ENCODE peak calls at places on chromosome 3, in seven cellular contexts. Y is prostate gland, J is GM13976, N is brain microvascular endothelial cell, V is type B pancreatic cell, K is glutamatergic neuron, F is B cell. U is an unnamed sample.

GRCh38 chr3:16896820-16897219 is 12.1 kb downstream of the PLCL2 start:
- DNase-seq in Y (no peak), J (no peak), N (no peak), V (no peak), K (no peak), F (no peak), U (no peak)

GRCh38 chr3:33426068-33426467 is 14.1 kb downstream of the UBP1 start:
- DNase-seq in Y (no peak), J (no peak), N (no peak), V (no peak), K (no peak), F (no peak), U (no peak)

GRCh38 chr3:37107846-37108245 is 66.5 kb downstream of the LRRFIP2 start:
- DNase-seq in Y (no peak), J (no peak), N (no peak), V (no peak), K (no peak), F (no peak), U (no peak)

GRCh38 chr3:16311960-16312451 is 47.0 kb downstream of the OXNAD1 start:
- DNase-seq in Y (no peak), J (no peak), N (no peak), V (no peak), K (no peak), F (peak), U (no peak)

GRCh38 chr3:55173504-55173903 is 245.6 kb upstream of the LRTM1 start:
- DNase-seq in Y (no peak), J (no peak), N (no peak), V (no peak), K (no peak), F (no peak), U (no peak)

GRCh38 chr3:171890398-171890797 is 47.2 kb downstream of the TMEM212 start:
- DNase-seq in Y (no peak), J (no peak), N (no peak), V (no peak), K (no peak), F (no peak), U (no peak)

GRCh38 chr3:105495021-105495420 is 128.3 kb downstream of the ALCAM start:
- DNase-seq in Y (no peak), J (no peak), N (peak), V (no peak), K (no peak), F (no peak), U (no peak)

GRCh38 chr3:98977520-98977919 is 76.0 kb upstream of the DCBLD2 start:
- DNase-seq in Y (no peak), J (peak), N (peak), V (no peak), K (no peak), F (no peak), U (no peak)

GRCh38 chr3:138113309-138113708 is 2.1 kb downstream of the DZIP1L start:
- DNase-seq in Y (no peak), J (no peak), N (no peak), V (no peak), K (no peak), F (no peak), U (no peak)

GRCh38 chr3:98504534-98504933 is 7.1 kb downstream of the OR5K2 start:
- DNase-seq in Y (no peak), J (no peak), N (no peak), V (no peak), K (no peak), F (no peak), U (no peak)

GRCh38 chr3:72696815-72697214 is 151.4 kb downstream of the SHQ1 start:
- DNase-seq in Y (no peak), J (no peak), N (no peak), V (no peak), K (no peak), F (no peak), U (no peak)

GRCh38 chr3:189355481-189356201 is 183.9 kb downstream of the TPRG1 start:
- DNase-seq in Y (peak), J (no peak), N (peak), V (no peak), K (no peak), F (no peak), U (no peak)

GRCh38 chr3:15877813-15878212 is 80.0 kb upstream of the ANKRD28 start:
- DNase-seq in Y (no peak), J (no peak), N (no peak), V (no peak), K (no peak), F (no peak), U (no peak)

GRCh38 chr3:41507336-41508062 is 308.2 kb downstream of the CTNNB1 start:
- DNase-seq in Y (no peak), J (no peak), N (peak), V (no peak), K (no peak), F (no peak), U (no peak)

GRCh38 chr3:164486150-164486549 is 592.1 kb downstream of the SI start:
- DNase-seq in Y (no peak), J (no peak), N (no peak), V (no peak), K (no peak), F (no peak), U (no peak)

GRCh38 chr3:24300949-24301348 is 193.7 kb downstream of the THRB start:
- DNase-seq in Y (no peak), J (no peak), N (no peak), V (no peak), K (no peak), F (no peak), U (no peak)

GRCh38 chr3:168121175-168121853 is 25.6 kb upstream of the GOLIM4 start:
- DNase-seq in Y (peak), J (no peak), N (no peak), V (no peak), K (no peak), F (no peak), U (no peak)

DNA sequence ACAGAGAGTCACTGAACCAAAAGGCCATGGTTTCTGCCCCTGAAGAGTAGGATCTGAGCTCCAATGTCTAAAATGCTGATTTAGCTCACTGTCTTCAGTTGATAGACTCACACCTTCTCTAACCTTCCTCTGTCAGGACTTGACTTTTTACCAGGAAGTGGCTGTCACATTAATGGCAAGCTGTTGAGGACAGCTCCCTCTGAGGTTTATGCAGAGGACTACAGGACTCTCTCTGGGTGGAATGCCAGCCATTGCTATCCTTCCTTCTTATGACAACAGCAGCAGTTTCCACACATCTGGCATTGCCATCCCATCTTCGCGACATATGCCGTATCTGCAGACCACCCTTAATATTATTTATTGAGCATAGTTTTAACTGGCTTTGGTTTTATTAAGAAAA is 103.8 kb upstream of the PRICKLE2 start:
- DNase-seq in Y (no peak), J (no peak), N (no peak), V (no peak), K (no peak), F (no peak), U (no peak)
- TF ChIP-seq CTCF in Y (no peak), J (no peak), N (peak), V (peak), K (no peak), F (no peak), U (no peak)

GRCh38 chr3:47379488-47379899 is 1.3 kb upstream of the PTPN23 start:
- DNase-seq in Y (no peak), J (no peak), N (no peak), V (no peak), K (no peak), F (no peak), U (no peak)

GRCh38 chr3:47378869-47379268 is 2.0 kb upstream of the PTPN23 start:
- DNase-seq in Y (no peak), J (no peak), N (no peak), V (no peak), K (no peak), F (no peak), U (no peak)

GRCh38 chr3:47374587-47374986 is 6.2 kb upstream of the PTPN23 start:
- DNase-seq in Y (no peak), J (no peak), N (no peak), V (no peak), K (no peak), F (no peak), U (no peak)

GRCh38 chr3:47377186-47377585 is 3.6 kb upstream of the PTPN23 start:
- DNase-seq in Y (no peak), J (no peak), N (no peak), V (no peak), K (no peak), F (no peak), U (no peak)

DNA sequence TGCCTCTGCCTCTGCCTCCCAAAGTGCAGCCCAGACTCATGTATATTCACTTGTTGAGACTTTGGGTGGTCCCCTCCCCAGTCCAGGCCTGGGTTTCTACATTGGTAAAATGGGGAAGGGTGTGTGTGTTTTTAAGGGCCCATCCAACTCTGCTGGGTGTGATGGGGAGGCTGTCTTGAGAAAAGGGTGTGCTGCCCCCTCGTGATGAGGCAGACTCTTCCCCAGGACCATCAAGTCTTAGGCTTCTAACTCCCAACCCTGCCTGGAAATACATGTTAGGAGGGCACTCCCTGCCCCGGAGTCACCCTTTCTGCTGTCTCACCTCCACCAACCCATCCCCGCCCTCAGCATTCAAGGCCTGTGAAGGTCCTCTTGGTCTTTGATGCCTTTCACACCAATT is 4.4 kb upstream of the PTPN23 start:
- DNase-seq in Y (no peak), J (no peak), N (no peak), V (no peak), K (no peak), F (no peak), U (no peak)
- TF ChIP-seq CTCF in Y (no peak), J (no peak), N (no peak), V (no peak), K (no peak), F (no peak), U (no peak)

GRCh38 chr3:122682016-122682374 is 1.4 kb downstream of the PARP14 start:
- DNase-seq in Y (no peak), J (no peak), N (no peak), V (no peak), K (no peak), F (no peak), U (no peak)

GRCh38 chr3:122679467-122680291 is 960 bp upstream of the PARP14 start:
- DNase-seq in Y (no peak), J (peak), N (no peak), V (no peak), K (no peak), F (no peak), U (no peak)

GRCh38 chr3:122681294-122682015 is 816 bp downstream of the PARP14 start:
- DNase-seq in Y (no peak), J (peak), N (no peak), V (no peak), K (no peak), F (no peak), U (no peak)

GRCh38 chr3:122679085-122679466 is 1.6 kb upstream of the PARP14 start:
- DNase-seq in Y (peak), J (peak), N (peak), V (no peak), K (peak), F (peak), U (peak)

GRCh38 chr3:122680381-122681293 is at the start of gene PARP14:
- DNase-seq in Y (peak), J (peak), N (peak), V (no peak), K (no peak), F (peak), U (peak)
- TF ChIP-seq CTCF in Y (peak), J (no peak), N (peak), V (peak), K (no peak), F (no peak), U (peak)

GRCh38 chr3:149770246-149770645 is 18.0 kb upstream of the COMMD2 start:
- DNase-seq in Y (no peak), J (no peak), N (no peak), V (no peak), K (no peak), F (no peak), U (no peak)
- TF ChIP-seq CTCF in Y (no peak), J (no peak), N (peak), V (peak), K (no peak), F (no peak), U (no peak)

GRCh38 chr3:49341996-49342395 is 2.1 kb upstream of the USP4 start:
- DNase-seq in Y (no peak), J (no peak), N (no peak), V (no peak), K (no peak), F (no peak), U (no peak)

GRCh38 chr3:49343163-49343562 is 3.3 kb upstream of the USP4 start:
- DNase-seq in Y (no peak), J (no peak), N (no peak), V (no peak), K (no peak), F (peak), U (no peak)

GRCh38 chr3:49339593-49339946 is 283 bp downstream of the USP4 start:
- DNase-seq in Y (no peak), J (no peak), N (no peak), V (no peak), K (peak), F (no peak), U (no peak)

DNA sequence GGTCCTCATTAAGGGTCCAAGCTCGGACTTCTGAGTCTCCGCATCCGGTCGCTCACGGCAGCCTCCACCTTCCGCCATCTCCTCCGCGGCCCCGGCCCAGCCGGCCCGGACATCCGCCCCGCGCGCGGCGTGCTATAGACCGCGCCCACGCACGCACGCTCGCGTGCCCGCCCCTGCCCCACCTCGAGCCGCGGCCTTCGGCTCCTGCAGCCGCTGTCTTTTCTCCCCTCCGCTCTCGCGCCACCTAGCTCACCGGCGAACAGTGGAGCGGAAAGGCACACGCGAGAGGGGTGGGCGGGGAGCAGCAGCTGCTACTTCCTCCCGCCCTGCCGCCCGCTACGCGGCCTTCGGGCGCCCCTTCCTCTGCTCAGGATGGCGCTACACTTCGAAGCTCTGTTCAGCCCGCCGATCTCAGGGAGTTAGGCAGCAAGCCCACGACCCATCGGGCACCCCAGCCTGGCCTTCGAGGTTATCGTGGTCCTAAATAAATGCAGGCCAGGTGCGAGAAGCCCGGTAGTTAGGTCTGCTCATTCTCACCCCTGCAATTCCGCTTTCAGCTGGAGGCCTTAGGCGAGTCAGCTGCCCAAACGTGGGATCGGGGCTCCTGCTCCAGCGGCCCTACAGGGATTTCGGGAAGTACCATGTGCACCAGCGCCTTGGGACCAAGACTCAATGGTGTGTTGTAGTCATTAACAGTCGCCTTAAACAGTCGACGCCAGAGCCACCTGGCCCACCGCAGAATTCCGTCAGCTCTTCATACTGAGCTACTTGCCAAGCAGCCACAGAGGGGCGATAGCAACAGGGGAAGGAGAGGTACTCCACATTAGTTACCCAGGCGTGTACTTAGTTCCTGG is at the start of gene USP4:
- DNase-seq in Y (peak), J (peak), N (peak), V (peak), K (peak), F (peak), U (peak)
- TF ChIP-seq CTCF in Y (peak), J (peak), N (peak), V (peak), K (no peak), F (no peak), U (peak)

GRCh38 chr3:120181632-120182031 is 87.4 kb upstream of the GSK3B start:
- DNase-seq in Y (no peak), J (no peak), N (no peak), V (no peak), K (no peak), F (no peak), U (no peak)
- TF ChIP-seq CTCF in Y (no peak), J (no peak), N (no peak), V (no peak), K (no peak), F (no peak), U (no peak)

U was measured in natural killer cell.